ENCODE peak calls at places on chromosomes 7 and 10, in six cellular contexts. E is AG09319, F is MM.1S, N is NCI-H345, D is AG10803, I is cerebellar cortex. U is an unnamed sample.

GRCh38 chr7:128910569-128910945 is at the start of gene KCP:
- DNase-seq in F (no peak), I (peak), E (no peak), D (no peak), N (no peak), U (no peak)

GRCh38 chr7:150745086-150745485 is 7.9 kb downstream of the GIMAP5 start:
- DNase-seq in E (no peak), D (no peak), I (no peak), N (no peak), F (no peak), U (no peak)

GRCh38 chr7:22154130-22154529 is 202.8 kb downstream of the RAPGEF5 start:
- DNase-seq in F (peak), D (peak), N (no peak), E (no peak), I (no peak), U (no peak)

GRCh38 chr10:103678104-103678526 is 177.3 kb downstream of the SH3PXD2A start:
- DNase-seq in I (no peak), F (peak), E (peak), N (no peak), D (peak), U (peak)

GRCh38 chr7:143385891-143386781 is 5.0 kb downstream of the ZYX start:
- DNase-seq in N (no peak), D (no peak), I (peak), F (no peak), E (no peak), U (no peak)

GRCh38 chr7:76357379-76358052 is 1.3 kb downstream of the YWHAG start:
- DNase-seq in N (no peak), D (no peak), I (no peak), E (no peak), F (no peak), U (no peak)

GRCh38 chr10:67788028-67788886 is 49.7 kb downstream of the DNAJC12 start:
- DNase-seq in E (no peak), N (no peak), F (peak), D (no peak), I (peak), U (peak)

GRCh38 chr7:32905175-32905662 is 13.7 kb upstream of the KBTBD2 start:
- DNase-seq in D (peak), I (no peak), N (no peak), E (peak), F (peak), U (no peak)

GRCh38 chr10:3622427-3622826 is 162.6 kb downstream of the KLF6 start:
- DNase-seq in E (no peak), N (no peak), F (no peak), I (no peak), D (no peak), U (peak)

GRCh38 chr7:27200761-27201230 is 905 bp upstream of the HOXA13 start:
- DNase-seq in N (no peak), E (no peak), I (no peak), D (no peak), F (no peak), U (no peak)